ENCODE peak calls at places on chromosomes 7 and 10, in five cellular contexts. S, U, B, J and O are unnamed samples.

GRCh38 chr7:48894574-48894973 is 29.8 kb upstream of the CDC14C start:
- DNase-seq in U (no peak), J (no peak), B (no peak), S (no peak), O (no peak)

GRCh38 chr7:101216001-101216859 is 1.2 kb downstream of the PLOD3 start:
- DNase-seq in B (no peak), U (no peak), J (no peak), S (no peak), O (peak)

GRCh38 chr7:33418251-33418701 is 288.9 kb downstream of the BBS9 start:
- DNase-seq in J (no peak), U (no peak), S (no peak), B (no peak), O (peak)

GRCh38 chr10:69533658-69534057 is 39.6 kb downstream of the NEUROG3 start:
- DNase-seq in S (no peak), B (no peak), U (no peak), J (no peak), O (no peak)

GRCh38 chr7:65404020-65404419 is 30.4 kb downstream of the ZNF92 start:
- DNase-seq in S (no peak), J (peak), U (no peak), B (no peak), O (no peak)

GRCh38 chr7:99623091-99623693 is 6.4 kb downstream of the ZSCAN25 start:
- DNase-seq in B (no peak), S (no peak), J (no peak), U (no peak), O (no peak)

GRCh38 chr10:27276581-27276980 is 36.0 kb upstream of the ACBD5 start:
- DNase-seq in U (no peak), B (no peak), S (no peak), J (no peak), O (no peak)

GRCh38 chr7:112449353-112449752 is 907 bp upstream of the IFRD1 start:
- DNase-seq in J (peak), S (peak), B (peak), U (no peak), O (peak)

GRCh38 chr7:95649546-95649945 is 53.2 kb upstream of the PDK4 start:
- DNase-seq in S (no peak), B (no peak), J (no peak), U (no peak), O (no peak)

GRCh38 chr10:87585565-87586514 is 73.8 kb upstream of the PAPSS2 start:
- DNase-seq in J (peak), B (peak), S (peak), U (no peak), O (peak)

GRCh38 chr7:7595451-7595850 is 28.8 kb downstream of the MIOS start:
- DNase-seq in S (peak), J (peak), U (no peak), B (peak), O (peak)

GRCh38 chr10:22027666-22028238 is 24.2 kb upstream of the DNAJC1 start:
- DNase-seq in U (no peak), B (no peak), J (no peak), S (no peak), O (no peak)

GRCh38 chr10:45403151-45403550 is 29.1 kb downstream of the ALOX5 start:
- DNase-seq in S (no peak), U (no peak), J (no peak), B (no peak), O (peak)

GRCh38 chr7:115693779-115694178 is 336.8 kb downstream of the TFEC start:
- DNase-seq in B (no peak), J (no peak), U (no peak), S (no peak), O (no peak)

GRCh38 chr10:70265032-70265689 is 18.6 kb downstream of the NPFFR1 start:
- DNase-seq in J (peak), U (no peak), B (peak), S (no peak), O (no peak)

GRCh38 chr7:29878081-29878688 is 71.9 kb downstream of the WIPF3 start:
- DNase-seq in S (peak), B (peak), J (no peak), U (no peak), O (peak)

GRCh38 chr10:62627985-62628384 is 176.5 kb upstream of the ADO start:
- DNase-seq in J (no peak), S (no peak), B (no peak), U (no peak), O (peak)

GRCh38 chr10:86160890-86161585 is 205.6 kb downstream of the GRID1 start:
- DNase-seq in S (no peak), B (no peak), U (no peak), J (no peak), O (no peak)

GRCh38 chr10:75632750-75633462 is 201.5 kb downstream of the LRMDA start:
- DNase-seq in B (no peak), S (no peak), J (no peak), U (no peak), O (no peak)

GRCh38 chr7:55348502-55348901 is 16.6 kb upstream of the LANCL2 start:
- DNase-seq in J (no peak), S (no peak), B (no peak), U (no peak), O (peak)

GRCh38 chr7:55246181-55246580 is 119.0 kb upstream of the LANCL2 start:
- DNase-seq in U (no peak), S (no peak), J (no peak), B (no peak), O (peak)

GRCh38 chr10:126663328-126663727 is 7.2 kb downstream of the C10orf90 start:
- DNase-seq in S (no peak), J (no peak), U (no peak), B (no peak), O (no peak)

GRCh38 chr10:95741807-95742528 is 14.0 kb upstream of the ENTPD1 start:
- DNase-seq in S (no peak), U (peak), J (no peak), B (no peak), O (peak)

GRCh38 chr7:156082048-156082447 is 269.8 kb upstream of the SHH start:
- DNase-seq in B (no peak), S (no peak), U (no peak), J (no peak), O (no peak)

GRCh38 chr7:135186261-135186540 is 15.7 kb upstream of the CYREN start:
- DNase-seq in J (no peak), B (no peak), S (no peak), U (no peak), O (no peak)

GRCh38 chr10:123289432-123289831 is 135.2 kb downstream of the BUB3 start:
- DNase-seq in U (no peak), S (no peak), J (no peak), B (no peak), O (no peak)

GRCh38 chr10:8061274-8062211 is 7.1 kb downstream of the GATA3 start:
- DNase-seq in J (no peak), U (no peak), B (no peak), S (no peak), O (no peak)

GRCh38 chr10:133455196-133455595 is 1.5 kb downstream of the SCART1 start:
- DNase-seq in U (no peak), B (no peak), J (no peak), S (no peak), O (no peak)

GRCh38 chr10:71038234-71038633 is 149.9 kb upstream of the PCBD1 start:
- DNase-seq in U (no peak), B (no peak), J (no peak), S (no peak), O (no peak)

GRCh38 chr7:36245900-36246299 is 92.8 kb downstream of the EEPD1 start:
- DNase-seq in J (no peak), S (no peak), U (no peak), B (no peak), O (no peak)

GRCh38 chr7:15507708-15508107 is 54.1 kb downstream of the AGMO start:
- DNase-seq in U (no peak), S (no peak), J (no peak), B (no peak), O (no peak)

GRCh38 chr7:39465055-39465929 is 100.9 kb upstream of the YAE1 start:
- DNase-seq in B (peak), S (peak), J (peak), U (peak), O (peak)

GRCh38 chr10:96257944-96258343 is 13.4 kb downstream of the BLNK start:
- DNase-seq in S (no peak), B (no peak), U (no peak), J (no peak), O (no peak)

GRCh38 chr7:20539201-20539600 is 76.3 kb upstream of the ABCB5 start:
- DNase-seq in S (peak), B (peak), U (no peak), J (peak), O (no peak)

GRCh38 chr7:42097756-42098155 is 139.3 kb downstream of the GLI3 start:
- DNase-seq in B (peak), U (no peak), J (no peak), S (no peak), O (peak)

GRCh38 chr7:2104107-2104710 is 128.5 kb downstream of the MAD1L1 start:
- DNase-seq in J (peak), S (peak), B (peak), U (no peak), O (peak)

GRCh38 chr7:149728491-149729375 is 44.7 kb downstream of the ZNF467 start:
- DNase-seq in J (no peak), B (no peak), S (no peak), U (no peak), O (no peak)

GRCh38 chr7:149731207-149731955 is 42.0 kb downstream of the ZNF467 start:
- DNase-seq in B (no peak), S (no peak), U (no peak), J (no peak), O (no peak)

GRCh38 chr7:149729586-149729982 is 43.8 kb downstream of the ZNF467 start:
- DNase-seq in S (no peak), J (no peak), U (no peak), B (no peak), O (no peak)

GRCh38 chr7:149732111-149732561 is 41.3 kb downstream of the ZNF467 start:
- DNase-seq in B (no peak), U (no peak), J (no peak), S (no peak), O (no peak)

GRCh38 chr7:149729983-149730801 is 43.2 kb downstream of the ZNF467 start:
- DNase-seq in J (no peak), U (no peak), B (no peak), S (no peak), O (no peak)
- TF ChIP-seq CEBPB in J (no peak), U (no peak), B (no peak), S (no peak), O (no peak)

GRCh38 chr7:134140889-134141867 is 14.0 kb downstream of the LRGUK start:
- DNase-seq in U (no peak), S (peak), J (peak), B (peak), O (peak)
- TF ChIP-seq CEBPB in U (no peak), S (no peak), J (no peak), B (no peak), O (no peak)

GRCh38 chr10:15349133-15349532 is 22.0 kb downstream of the FAM171A1 start:
- DNase-seq in J (no peak), B (no peak), S (no peak), U (no peak), O (no peak)

GRCh38 chr10:15353471-15353870 is 17.6 kb downstream of the FAM171A1 start:
- DNase-seq in B (peak), J (no peak), U (no peak), S (no peak), O (no peak)

GRCh38 chr10:15351099-15351820 is 19.8 kb downstream of the FAM171A1 start:
- DNase-seq in S (no peak), U (no peak), J (no peak), B (no peak), O (no peak)

GRCh38 chr10:15352201-15352600 is 18.9 kb downstream of the FAM171A1 start:
- DNase-seq in U (no peak), B (no peak), S (no peak), J (no peak), O (no peak)

GRCh38 chr10:15352818-15353217 is 18.3 kb downstream of the FAM171A1 start:
- DNase-seq in S (no peak), B (no peak), U (no peak), J (no peak), O (no peak)
- TF ChIP-seq CEBPB in S (no peak), B (no peak), U (no peak), J (no peak), O (no peak)

GRCh38 chr10:15197276-15197675 is 28.8 kb upstream of the NMT2 start:
- DNase-seq in U (no peak), B (no peak), S (no peak), J (no peak), O (peak)
- TF ChIP-seq CEBPB in U (no peak), B (no peak), S (no peak), J (no peak), O (no peak)

GRCh38 chr10:130339911-130340310 is 203.7 kb downstream of the GLRX3 start:
- DNase-seq in S (no peak), B (no peak), U (no peak), J (no peak), O (no peak)

GRCh38 chr10:130340816-130341215 is 204.6 kb downstream of the GLRX3 start:
- DNase-seq in B (no peak), S (no peak), J (no peak), U (no peak), O (no peak)

GRCh38 chr10:130338588-130339070 is 202.4 kb downstream of the GLRX3 start:
- DNase-seq in J (no peak), S (no peak), B (no peak), U (no peak), O (no peak)

GRCh38 chr10:130339091-130339490 is 202.9 kb downstream of the GLRX3 start:
- DNase-seq in J (no peak), U (no peak), B (no peak), S (no peak), O (no peak)

DNA sequence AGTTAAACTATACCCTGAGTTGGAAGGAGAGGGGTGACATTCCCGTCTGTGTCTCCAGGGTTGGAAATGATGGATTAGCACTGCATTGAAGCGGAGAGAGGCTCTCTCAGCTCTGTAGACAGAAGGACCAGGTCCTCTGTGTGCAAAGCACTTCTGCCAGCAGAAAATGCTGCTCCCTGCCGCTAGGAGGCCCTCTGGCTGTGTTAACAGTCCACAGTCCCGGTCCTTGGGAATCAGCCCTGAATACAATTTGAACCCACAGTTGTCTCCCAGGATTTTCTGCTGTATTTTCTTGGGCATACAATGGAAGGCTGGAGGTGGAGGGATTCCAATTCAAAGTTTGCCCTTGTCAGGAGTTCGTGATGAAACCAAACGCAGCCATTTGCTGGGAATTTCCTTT is 205.1 kb downstream of the GLRX3 start:
- DNase-seq in U (no peak), S (no peak), J (no peak), B (no peak), O (no peak)
- TF ChIP-seq CEBPB in U (no peak), S (no peak), J (no peak), B (no peak), O (no peak)

GRCh38 chr7:26091933-26092332 is 60.1 kb upstream of the NFE2L3 start:
- DNase-seq in S (peak), B (no peak), J (no peak), U (no peak), O (peak)
- TF ChIP-seq CEBPB in S (no peak), B (no peak), J (no peak), U (no peak), O (no peak)

GRCh38 chr10:14878266-14879054 is at the start of gene SUV39H2:
- DNase-seq in J (peak), S (peak), U (peak), B (peak), O (peak)

GRCh38 chr10:14879801-14880193 is 1.1 kb downstream of the SUV39H2 start:
- DNase-seq in J (no peak), B (no peak), U (no peak), S (peak), O (no peak)

GRCh38 chr10:14876764-14877163 is 1.9 kb upstream of the SUV39H2 start:
- DNase-seq in S (no peak), J (no peak), B (no peak), U (no peak), O (no peak)

GRCh38 chr10:14880201-14880600 is 1.5 kb downstream of the SUV39H2 start:
- DNase-seq in J (no peak), S (no peak), U (no peak), B (no peak), O (no peak)

GRCh38 chr10:14879055-14879800 is 562 bp downstream of the SUV39H2 start:
- DNase-seq in J (no peak), S (peak), U (no peak), B (peak), O (no peak)
- TF ChIP-seq CEBPB in J (no peak), S (no peak), U (no peak), B (no peak), O (no peak)